ENCODE peak calls at places on chromosomes 16 and 17, in five cellular contexts. B is CD8-positive, alpha-beta memory T cell; J is upper lobe of left lung; V is tibial nerve; O is left ventricle myocardium inferior. A is an unnamed sample. For H3K4me1 and H3K9me3, the result is how much of the 10 kb centered on the place peaks cover.

GRCh38 chr16:86567701-86568571 is 1.3 kb downstream of the FOXC2 start:
- DNase-seq in B (no peak), J (no peak), V (no peak), O (peak), A (no peak)

GRCh38 chr17:3682033-3682432 is 13.4 kb downstream of the EMC6 start:
- DNase-seq in B (no peak), J (no peak), V (no peak), O (no peak), A (no peak)

GRCh38 chr16:85010446-85010930 is 847 bp downstream of the ZDHHC7 start:
- DNase-seq in B (no peak), J (no peak), V (no peak), O (no peak), A (no peak)

GRCh38 chr17:18225121-18225561 is 294 bp upstream of the LLGL1 start:
- DNase-seq in B (peak), J (peak), V (peak), O (peak), A (peak)

GRCh38 chr17:39927101-39927927 is at the start of the genes LRRC3C and ORMDL3:
- DNase-seq in B (peak), J (peak), V (peak), O (peak), A (peak)

GRCh38 chr16:31361201-31362110 is 6.5 kb downstream of the ITGAX start:
- DNase-seq in B (no peak), J (no peak), V (no peak), O (no peak), A (no peak)

GRCh38 chr16:85762970-85763369 is 12.1 kb upstream of the C16orf74 start:
- DNase-seq in B (no peak), J (no peak), V (no peak), O (no peak), A (no peak)

GRCh38 chr17:47218896-47219430 is 9.8 kb downstream of the MYL4 start:
- DNase-seq in B (no peak), J (no peak), V (no peak), O (peak), A (no peak)

GRCh38 chr17:17028878-17029535 is 13.2 kb upstream of the MPRIP start:
- DNase-seq in B (no peak), J (no peak), V (no peak), O (no peak), A (no peak)

GRCh38 chr17:65557349-65558310 is 3.8 kb downstream of the AXIN2 start:
- DNase-seq in B (no peak), J (peak), V (no peak), O (no peak), A (peak)

GRCh38 chr17:73268582-73269328 is 7.1 kb upstream of the CPSF4L start:
- DNase-seq in B (no peak), J (no peak), V (no peak), O (no peak), A (no peak)

GRCh38 chr16:68284847-68285246 is 20.5 kb downstream of the SLC7A6 start:
- DNase-seq in B (no peak), J (no peak), V (no peak), O (no peak), A (no peak)
- H3K4me3 ChIP-seq in B (peak), J (no peak), V (no peak), O (peak), A (peak)

GRCh38 chr17:15233971-15234370 is 31.2 kb downstream of the PMP22 start:
- DNase-seq in B (no peak), J (no peak), V (no peak), O (no peak), A (no peak)
- H3K4me1 ChIP-seq in B (under half), J (under half), V (half or more), O (half or more), A (under half)

GRCh38 chr16:35207059-35207999 is 1747.9 kb downstream of the TP53TG3F start:
- DNase-seq in B (no peak), J (no peak), V (no peak), O (no peak), A (no peak)
- H3K9me3 ChIP-seq in B (under half), J (under half), V (under half), O (under half), A (under half)

GRCh38 chr16:73051216-73051615 is 3.3 kb upstream of the ZFHX3 start:
- DNase-seq in B (no peak), J (no peak), V (no peak), O (no peak), A (no peak)
- H3K4me3 ChIP-seq in B (no peak), J (no peak), V (no peak), O (no peak), A (no peak)

DNA sequence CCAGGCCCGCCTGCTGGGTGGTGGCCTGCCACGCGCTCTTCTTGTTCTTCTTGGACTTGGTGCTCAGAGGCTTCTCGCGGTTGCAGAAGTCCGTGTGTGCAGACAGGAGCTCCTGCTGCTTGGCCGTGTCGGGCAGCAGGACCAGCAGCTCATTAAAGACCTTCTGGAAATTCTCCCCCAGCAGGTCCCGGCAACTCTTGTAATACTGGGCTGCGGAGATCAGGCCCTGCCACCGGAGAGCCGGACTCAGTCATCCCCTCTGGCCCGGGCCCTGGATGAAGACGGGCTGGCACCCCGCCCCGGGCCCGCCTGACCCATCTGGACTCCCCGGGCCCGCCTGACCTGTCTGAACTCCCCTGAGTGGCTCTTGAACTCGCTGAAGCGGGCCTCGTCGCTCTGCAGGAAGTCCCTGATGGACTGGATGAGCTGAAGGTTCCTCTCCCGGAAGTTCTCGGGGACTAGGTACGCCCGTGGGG is 8.6 kb downstream of the SYNGR3 start:
- DNase-seq in B (no peak), J (no peak), V (no peak), O (no peak), A (no peak)
- H3K4me1 ChIP-seq in B (under half), J (under half), V (under half), O (under half), A (under half)

GRCh38 chr16:75687361-75687760 is 10.6 kb upstream of the CPHXL2 start:
- DNase-seq in B (no peak), J (no peak), V (no peak), O (no peak), A (no peak)
- H3K9me3 ChIP-seq in B (under half), J (under half), V (under half), O (under half), A (under half)

A was measured in CD4-positive, CD25-positive, alpha-beta regulatory T cell.